ENCODE peak calls at places on chromosomes 3 and 15, in ten cellular contexts. One of them, this sample, is unnamed.
A peak's percentile ranks its signal among the peaks of the same experiment; 100 is the strongest.

GRCh38 chr3:155946178-155946577 is 75.7 kb downstream of the GMPS start:
- DNase-seq in IMR-90: peak; percentile 92
- DNase-seq in stomach: no peak
- DNase-seq in spleen: no peak
- DNase-seq in right lobe of liver: no peak
- DNase-seq in HCT116: no peak
- DNase-seq in breast epithelium: no peak
- DNase-seq in NB4: no peak
- DNase-seq in heart left ventricle: no peak
- DNase-seq in upper lobe of left lung: no peak
- DNase-seq in this sample: no peak

GRCh38 chr15:49079340-49080039 is 33.2 kb upstream of the SECISBP2L start:
- DNase-seq in NB4: peak; percentile 18
- DNase-seq in right lobe of liver: no peak
- DNase-seq in heart left ventricle: no peak
- DNase-seq in upper lobe of left lung: no peak
- DNase-seq in breast epithelium: no peak
- DNase-seq in spleen: no peak
- DNase-seq in stomach: no peak
- DNase-seq in IMR-90: no peak
- DNase-seq in HCT116: no peak
- DNase-seq in this sample: no peak

GRCh38 chr3:142057331-142057725 is 92.0 kb downstream of the TFDP2 start:
- DNase-seq in spleen: no peak
- DNase-seq in breast epithelium: no peak
- DNase-seq in upper lobe of left lung: no peak
- DNase-seq in IMR-90: no peak
- DNase-seq in NB4: no peak
- DNase-seq in heart left ventricle: no peak
- DNase-seq in stomach: no peak
- DNase-seq in right lobe of liver: no peak
- DNase-seq in HCT116: no peak
- DNase-seq in this sample: no peak

GRCh38 chr15:77702211-77702957 is 69.7 kb upstream of the LINGO1 start:
- DNase-seq in heart left ventricle: no peak
- DNase-seq in HCT116: no peak
- DNase-seq in right lobe of liver: peak; percentile 25
- DNase-seq in stomach: no peak
- DNase-seq in NB4: peak; percentile 30
- DNase-seq in breast epithelium: no peak
- DNase-seq in upper lobe of left lung: no peak
- DNase-seq in spleen: no peak
- DNase-seq in IMR-90: peak; percentile 18
- DNase-seq in this sample: peak; percentile 45

GRCh38 chr3:70543493-70543892 is 231.1 kb upstream of the MDFIC2 start:
- DNase-seq in right lobe of liver: no peak
- DNase-seq in IMR-90: no peak
- DNase-seq in breast epithelium: no peak
- DNase-seq in spleen: no peak
- DNase-seq in heart left ventricle: no peak
- DNase-seq in upper lobe of left lung: no peak
- DNase-seq in NB4: no peak
- DNase-seq in stomach: no peak
- DNase-seq in HCT116: no peak
- DNase-seq in this sample: no peak

GRCh38 chr3:102179321-102180290 is 255.2 kb upstream of the ZPLD1 start:
- DNase-seq in IMR-90: peak; percentile 58
- DNase-seq in HCT116: no peak
- DNase-seq in spleen: no peak
- DNase-seq in heart left ventricle: no peak
- DNase-seq in breast epithelium: no peak
- DNase-seq in NB4: no peak
- DNase-seq in upper lobe of left lung: no peak
- DNase-seq in stomach: no peak
- DNase-seq in right lobe of liver: no peak
- DNase-seq in this sample: no peak

GRCh38 chr15:94229591-94230365 is 1.6 kb upstream of the MCTP2 start:
- DNase-seq in IMR-90: no peak
- DNase-seq in breast epithelium: no peak
- DNase-seq in spleen: no peak
- DNase-seq in right lobe of liver: no peak
- DNase-seq in NB4: peak; percentile 59
- DNase-seq in upper lobe of left lung: no peak
- DNase-seq in HCT116: no peak
- DNase-seq in stomach: no peak
- DNase-seq in heart left ventricle: no peak
- DNase-seq in this sample: no peak

GRCh38 chr3:152842423-152842822 is 7.5 kb downstream of the P2RY1 start:
- DNase-seq in HCT116: no peak
- DNase-seq in IMR-90: no peak
- DNase-seq in breast epithelium: no peak
- DNase-seq in heart left ventricle: no peak
- DNase-seq in right lobe of liver: no peak
- DNase-seq in stomach: no peak
- DNase-seq in spleen: no peak
- DNase-seq in NB4: no peak
- DNase-seq in upper lobe of left lung: no peak
- DNase-seq in this sample: no peak

GRCh38 chr15:57253082-57253481 is 123.2 kb upstream of the CGNL1 start:
- DNase-seq in heart left ventricle: no peak
- DNase-seq in NB4: peak; percentile 17
- DNase-seq in stomach: no peak
- DNase-seq in right lobe of liver: no peak
- DNase-seq in HCT116: no peak
- DNase-seq in upper lobe of left lung: no peak
- DNase-seq in spleen: no peak
- DNase-seq in breast epithelium: no peak
- DNase-seq in IMR-90: no peak
- DNase-seq in this sample: no peak

GRCh38 chr3:52053307-52054304 is 2.8 kb downstream of the DUSP7 start:
- DNase-seq in stomach: no peak
- DNase-seq in HCT116: no peak
- DNase-seq in IMR-90: peak; percentile 29
- DNase-seq in right lobe of liver: no peak
- DNase-seq in NB4: peak; percentile 76
- DNase-seq in upper lobe of left lung: peak; percentile 56
- DNase-seq in breast epithelium: peak; percentile 89
- DNase-seq in spleen: peak; percentile 84
- DNase-seq in heart left ventricle: peak; percentile 52
- DNase-seq in this sample: peak; percentile 47

GRCh38 chr15:75672646-75673425 is 25.1 kb downstream of the SNX33 start:
- DNase-seq in upper lobe of left lung: no peak
- DNase-seq in NB4: no peak
- DNase-seq in heart left ventricle: no peak
- DNase-seq in breast epithelium: no peak
- DNase-seq in right lobe of liver: no peak
- DNase-seq in spleen: no peak
- DNase-seq in IMR-90: peak; percentile 91
- DNase-seq in HCT116: no peak
- DNase-seq in stomach: peak; percentile 62
- DNase-seq in this sample: peak; percentile 62

GRCh38 chr3:78825858-78826215 is 942.0 kb downstream of the ROBO1 start:
- DNase-seq in right lobe of liver: no peak
- DNase-seq in heart left ventricle: no peak
- DNase-seq in upper lobe of left lung: no peak
- DNase-seq in HCT116: no peak
- DNase-seq in stomach: no peak
- DNase-seq in NB4: no peak
- DNase-seq in IMR-90: no peak
- DNase-seq in spleen: no peak
- DNase-seq in breast epithelium: no peak
- DNase-seq in this sample: no peak

GRCh38 chr15:30001592-30001991 is 81.2 kb upstream of the GOLGA8J start:
- DNase-seq in HCT116: no peak
- DNase-seq in spleen: no peak
- DNase-seq in right lobe of liver: no peak
- DNase-seq in upper lobe of left lung: no peak
- DNase-seq in stomach: no peak
- DNase-seq in NB4: no peak
- DNase-seq in breast epithelium: no peak
- DNase-seq in heart left ventricle: no peak
- DNase-seq in IMR-90: no peak
- DNase-seq in this sample: no peak

GRCh38 chr3:100777271-100777670 is 68.0 kb downstream of the TFG start:
- DNase-seq in spleen: no peak
- DNase-seq in breast epithelium: no peak
- DNase-seq in HCT116: no peak
- DNase-seq in NB4: no peak
- DNase-seq in heart left ventricle: no peak
- DNase-seq in stomach: no peak
- DNase-seq in upper lobe of left lung: no peak
- DNase-seq in right lobe of liver: no peak
- DNase-seq in IMR-90: peak; percentile 77
- DNase-seq in this sample: no peak

GRCh38 chr3:150080058-150080730 is 109.5 kb upstream of the PFN2 start:
- DNase-seq in heart left ventricle: no peak
- DNase-seq in breast epithelium: no peak
- DNase-seq in NB4: no peak
- DNase-seq in spleen: no peak
- DNase-seq in right lobe of liver: no peak
- DNase-seq in IMR-90: no peak
- DNase-seq in HCT116: no peak
- DNase-seq in upper lobe of left lung: no peak
- DNase-seq in stomach: no peak
- DNase-seq in this sample: no peak

GRCh38 chr3:112129925-112130637 is 3.0 kb downstream of the GCSAM start:
- DNase-seq in HCT116: no peak
- DNase-seq in right lobe of liver: no peak
- DNase-seq in IMR-90: no peak
- DNase-seq in NB4: no peak
- DNase-seq in heart left ventricle: no peak
- DNase-seq in spleen: no peak
- DNase-seq in breast epithelium: no peak
- DNase-seq in stomach: no peak
- DNase-seq in upper lobe of left lung: no peak
- DNase-seq in this sample: no peak

DNA sequence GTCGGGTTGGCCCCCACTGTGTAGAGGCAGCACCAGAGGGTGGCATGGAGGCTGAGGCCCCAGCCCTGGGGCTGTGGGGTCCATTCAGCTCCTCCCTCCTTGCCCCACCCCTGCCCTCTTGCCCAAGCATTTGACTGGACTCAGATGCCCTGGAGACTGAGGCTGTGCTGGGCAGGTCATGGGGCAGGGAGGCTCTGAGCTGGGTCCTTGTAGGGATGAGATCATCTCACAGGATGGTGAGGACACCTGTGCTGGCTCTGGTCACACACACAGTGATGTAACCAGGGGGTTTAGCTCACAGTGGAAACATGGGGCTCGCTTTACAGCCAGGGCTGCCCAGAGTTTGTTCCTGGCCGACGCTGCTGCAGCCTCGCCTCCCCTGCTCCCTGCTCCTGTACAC is 17.8 kb downstream of the ALPK3 start:
- DNase-seq in spleen: peak; percentile 34
- DNase-seq in heart left ventricle: no peak
- DNase-seq in breast epithelium: no peak
- DNase-seq in NB4: no peak
- DNase-seq in stomach: no peak
- DNase-seq in right lobe of liver: peak; percentile 49
- DNase-seq in upper lobe of left lung: no peak
- DNase-seq in HCT116: no peak
- DNase-seq in IMR-90: no peak
- DNase-seq in this sample: no peak
- TF ChIP-seq POLR2A in spleen: no peak
- TF ChIP-seq POLR2A in heart left ventricle: no peak
- TF ChIP-seq POLR2A in breast epithelium: no peak
- TF ChIP-seq POLR2A in NB4: no peak
- TF ChIP-seq POLR2A in stomach: no peak
- TF ChIP-seq POLR2A in right lobe of liver: no peak
- TF ChIP-seq POLR2A in upper lobe of left lung: no peak
- TF ChIP-seq POLR2A in HCT116: no peak
- TF ChIP-seq POLR2A in IMR-90: no peak
- TF ChIP-seq POLR2A in this sample: no peak

GRCh38 chr3:64267774-64268604 is 42.7 kb upstream of the PRICKLE2 start:
- DNase-seq in heart left ventricle: peak; percentile 78
- DNase-seq in upper lobe of left lung: peak; percentile 58
- DNase-seq in stomach: peak; percentile 45
- DNase-seq in spleen: no peak
- DNase-seq in right lobe of liver: peak; percentile 42
- DNase-seq in IMR-90: peak; percentile 68
- DNase-seq in NB4: no peak
- DNase-seq in HCT116: no peak
- DNase-seq in breast epithelium: peak; percentile 63
- DNase-seq in this sample: peak; percentile 69
- TF ChIP-seq CTCF in heart left ventricle: no peak
- TF ChIP-seq CTCF in upper lobe of left lung: no peak
- TF ChIP-seq CTCF in stomach: no peak
- TF ChIP-seq CTCF in spleen: no peak
- TF ChIP-seq CTCF in right lobe of liver: no peak
- TF ChIP-seq CTCF in IMR-90: peak; percentile 2
- TF ChIP-seq CTCF in NB4: no peak
- TF ChIP-seq CTCF in HCT116: no peak
- TF ChIP-seq CTCF in breast epithelium: no peak
- TF ChIP-seq CTCF in this sample: no peak

DNA sequence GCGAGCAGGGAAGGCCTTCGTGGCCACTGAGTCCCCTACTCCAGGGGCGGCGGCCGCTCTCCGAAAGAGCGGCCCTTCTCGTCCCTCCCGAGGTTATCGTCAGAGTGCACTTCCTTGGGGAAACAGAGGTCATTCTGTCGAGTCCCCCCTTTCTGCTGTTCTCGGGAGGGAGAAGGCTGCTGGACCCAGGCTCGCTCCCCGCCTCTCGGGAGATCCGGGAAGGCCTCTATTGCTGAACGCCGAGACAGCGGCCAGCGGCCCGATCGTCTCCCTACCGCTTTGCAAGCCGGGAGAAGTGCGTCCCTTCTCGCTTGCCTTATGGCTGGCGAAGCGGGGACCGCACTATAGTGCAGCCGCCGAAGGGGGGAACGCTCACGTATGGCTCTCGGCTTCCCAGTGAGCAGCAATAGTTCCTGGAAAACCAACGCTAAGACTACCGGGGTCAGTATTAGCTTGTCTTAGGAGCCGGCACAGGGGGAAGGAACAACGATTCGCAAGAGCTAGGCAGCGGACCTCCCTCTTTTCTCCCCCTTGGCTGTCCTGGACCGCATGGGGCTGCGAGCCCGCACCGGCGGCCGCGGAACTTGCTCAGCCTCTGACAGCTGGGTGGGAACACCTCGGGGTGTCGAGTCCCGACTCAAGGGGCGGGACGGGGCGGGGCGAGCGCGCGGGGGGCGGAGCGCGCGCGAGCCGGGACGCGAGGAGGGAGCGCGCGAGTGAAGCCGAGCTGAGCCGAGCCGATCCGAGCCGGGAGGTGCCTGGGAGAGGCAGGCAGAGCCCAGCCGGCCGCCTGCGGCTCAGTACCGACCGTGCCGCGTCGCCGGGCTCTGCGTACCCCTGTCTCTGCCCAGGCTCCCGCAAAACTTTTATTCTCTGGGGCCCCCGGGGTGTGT is 930 bp upstream of the PPM1L start:
- DNase-seq in HCT116: peak; percentile 88
- DNase-seq in spleen: peak; percentile 98
- DNase-seq in upper lobe of left lung: peak; percentile 94
- DNase-seq in heart left ventricle: peak; percentile 94
- DNase-seq in breast epithelium: peak; percentile 89
- DNase-seq in NB4: peak; percentile 93
- DNase-seq in IMR-90: peak; percentile 88
- DNase-seq in right lobe of liver: peak; percentile 95
- DNase-seq in stomach: peak; percentile 95
- DNase-seq in this sample: peak; percentile 92
- TF ChIP-seq POLR2A in HCT116: peak; percentile 75
- TF ChIP-seq POLR2A in spleen: peak; percentile 35
- TF ChIP-seq POLR2A in upper lobe of left lung: peak; percentile 87
- TF ChIP-seq POLR2A in heart left ventricle: peak; percentile 49
- TF ChIP-seq POLR2A in breast epithelium: peak; percentile 49
- TF ChIP-seq POLR2A in NB4: peak; percentile 75
- TF ChIP-seq POLR2A in IMR-90: peak; percentile 49
- TF ChIP-seq POLR2A in right lobe of liver: peak; percentile 97
- TF ChIP-seq POLR2A in stomach: peak; percentile 48
- TF ChIP-seq POLR2A in this sample: peak; percentile 48

GRCh38 chr15:23866832-23867231 is 179.7 kb upstream of the NDN start:
- DNase-seq in spleen: no peak
- DNase-seq in NB4: peak; percentile 33
- DNase-seq in upper lobe of left lung: no peak
- DNase-seq in heart left ventricle: no peak
- DNase-seq in IMR-90: no peak
- DNase-seq in stomach: no peak
- DNase-seq in right lobe of liver: no peak
- DNase-seq in HCT116: no peak
- DNase-seq in breast epithelium: no peak
- DNase-seq in this sample: no peak
- TF ChIP-seq CTCF in spleen: no peak
- TF ChIP-seq CTCF in NB4: peak; percentile 50
- TF ChIP-seq CTCF in upper lobe of left lung: no peak
- TF ChIP-seq CTCF in heart left ventricle: peak; percentile 22
- TF ChIP-seq CTCF in IMR-90: peak; percentile 14
- TF ChIP-seq CTCF in stomach: no peak
- TF ChIP-seq CTCF in right lobe of liver: peak; percentile 27
- TF ChIP-seq CTCF in HCT116: no peak
- TF ChIP-seq CTCF in breast epithelium: no peak
- TF ChIP-seq CTCF in this sample: no peak

This sample was measured in ovary.